ENCODE peak calls at places on chromosomes 12 and 14, in ten cellular contexts. M is transverse colon, P is BE2C, A is H1, R is HCT116, T is thoracic aorta, Y is left ventricle myocardium inferior, F is right atrium auricular region, N is fibroblast of villous mesenchyme, C is A549. I is an unnamed sample.

GRCh38 chr12:63416788-63417187 is 251.5 kb downstream of the DPY19L2 start:
- DNase-seq in M (no peak), P (no peak), C (no peak), A (no peak), T (no peak), N (no peak), Y (no peak), R (no peak), F (no peak), I (no peak)

GRCh38 chr14:71142375-71143038 is 235.2 kb downstream of the PCNX1 start:
- DNase-seq in Y (no peak), P (no peak), A (no peak), T (no peak), R (no peak), M (no peak), F (no peak), C (no peak), N (peak; percentile 86), I (no peak)

GRCh38 chr14:97456958-97457357 is 659.8 kb downstream of the VRK1 start:
- DNase-seq in Y (no peak), C (no peak), A (no peak), T (no peak), F (no peak), M (no peak), N (no peak), R (no peak), P (no peak), I (no peak)

GRCh38 chr12:46921048-46921753 is 95.4 kb upstream of the SLC38A4 start:
- DNase-seq in R (no peak), T (no peak), M (no peak), A (no peak), N (peak; percentile 80), C (peak; percentile 31), F (no peak), Y (no peak), P (no peak), I (no peak)

GRCh38 chr14:68916358-68916757 is 62.7 kb downstream of the ACTN1 start:
- DNase-seq in Y (no peak), A (no peak), R (no peak), T (no peak), M (no peak), C (no peak), P (no peak), N (no peak), F (no peak), I (no peak)

GRCh38 chr12:81128930-81129554 is 51.2 kb downstream of the ACSS3 start:
- DNase-seq in Y (no peak), N (peak; percentile 43), T (no peak), C (peak; percentile 61), M (no peak), A (no peak), F (no peak), P (peak; percentile 47), R (peak; percentile 22), I (peak; percentile 23)

GRCh38 chr12:104177663-104178501 is 37.7 kb upstream of the TXNRD1 start:
- DNase-seq in C (peak; percentile 95), F (peak; percentile 92), N (peak; percentile 100), M (peak; percentile 54), P (peak; percentile 54), A (no peak), T (peak; percentile 62), Y (peak; percentile 71), R (peak; percentile 33), I (peak; percentile 49)

GRCh38 chr12:100234591-100235304 is 32.1 kb downstream of the DEPDC4 start:
- DNase-seq in C (peak; percentile 59), T (no peak), R (peak; percentile 29), A (no peak), P (no peak), M (no peak), N (peak; percentile 66), F (no peak), Y (no peak), I (no peak)

GRCh38 chr12:19967001-19967400 is 401.3 kb upstream of the PDE3A start:
- DNase-seq in R (no peak), M (no peak), N (no peak), Y (no peak), P (no peak), T (no peak), C (peak; percentile 29), A (no peak), F (no peak), I (no peak)

GRCh38 chr12:16349132-16349463 is 1.7 kb downstream of the MGST1 start:
- DNase-seq in N (peak; percentile 95), F (peak; percentile 94), A (no peak), M (peak; percentile 67), C (peak; percentile 92), R (no peak), Y (peak; percentile 66), T (no peak), P (no peak), I (peak; percentile 70)

GRCh38 chr12:7091660-7092228 is 501 bp downstream of the C1R start:
- DNase-seq in A (no peak), M (peak; percentile 22), T (no peak), C (no peak), P (no peak), R (no peak), F (no peak), Y (peak; percentile 67), N (peak; percentile 16), I (peak; percentile 31)

GRCh38 chr12:13146539-13146938 is 43.1 kb upstream of the GSG1 start:
- DNase-seq in N (no peak), M (no peak), Y (peak; percentile 31), T (no peak), C (no peak), P (no peak), F (peak; percentile 84), R (no peak), A (no peak), I (no peak)

GRCh38 chr14:56482306-56482705 is 97.3 kb upstream of the TMEM260 start:
- DNase-seq in N (no peak), Y (no peak), P (peak; percentile 29), C (peak; percentile 41), F (no peak), A (peak; percentile 15), M (no peak), T (no peak), R (peak; percentile 28), I (no peak)

GRCh38 chr14:105952222-105952621 is 425.8 kb downstream of the TMEM121 start:
- DNase-seq in N (no peak), P (no peak), R (no peak), M (no peak), F (no peak), T (no peak), A (no peak), Y (no peak), C (no peak), I (no peak)

GRCh38 chr12:60070541-60070940 is 474.7 kb downstream of the SLC16A7 start:
- DNase-seq in M (no peak), P (no peak), F (no peak), Y (no peak), C (no peak), A (no peak), R (peak; percentile 6), T (no peak), N (no peak), I (no peak)

GRCh38 chr14:94345344-94346072 is 22.4 kb upstream of the SERPINA6 start:
- DNase-seq in A (no peak), M (no peak), P (no peak), Y (no peak), N (peak; percentile 72), F (peak; percentile 56), R (peak; percentile 76), C (peak; percentile 81), T (no peak), I (no peak)

GRCh38 chr12:128109636-128110035 is 157.3 kb upstream of the TMEM132C start:
- DNase-seq in T (no peak), A (no peak), F (no peak), N (no peak), P (no peak), R (no peak), M (no peak), C (no peak), Y (no peak), I (no peak)

GRCh38 chr14:72884386-72884785 is 9.5 kb downstream of the DPF3 start:
- DNase-seq in C (no peak), A (no peak), R (no peak), T (no peak), Y (no peak), F (no peak), M (no peak), P (no peak), N (no peak), I (no peak)

GRCh38 chr14:60722836-60723217 is 1.3 kb downstream of the SIX4 start:
- DNase-seq in A (no peak), N (no peak), C (peak; percentile 7), T (no peak), M (peak; percentile 7), R (no peak), P (no peak), Y (no peak), F (no peak), I (no peak)

GRCh38 chr12:118119449-118119879 is 15.7 kb upstream of the VSIG10 start:
- DNase-seq in A (peak; percentile 76), F (no peak), C (no peak), P (no peak), T (no peak), R (no peak), Y (no peak), M (no peak), N (no peak), I (no peak)
- TF ChIP-seq CTCF in A (peak; percentile 46), F (no peak), C (no peak), P (no peak), T (no peak), R (no peak), Y (no peak), M (no peak), N (no peak), I (no peak)

GRCh38 chr14:35809597-35809996 is 502 bp upstream of the RALGAPA1 start:
- DNase-seq in C (no peak), T (no peak), A (no peak), N (no peak), R (no peak), M (no peak), F (no peak), P (no peak), Y (no peak), I (no peak)
- H3K4me3 ChIP-seq in C (peak overlapping the region; percentile 84), T (peak overlapping the region; percentile 78), A (peak overlapping the region; percentile 87), N (no peak overlapping the region), R (peak overlapping the region; percentile 82), M (peak overlapping the region; percentile 61), F (peak overlapping the region; percentile 78), P (peak overlapping the region; percentile 20), Y (peak overlapping the region; percentile 88), I (no peak overlapping the region)

DNA sequence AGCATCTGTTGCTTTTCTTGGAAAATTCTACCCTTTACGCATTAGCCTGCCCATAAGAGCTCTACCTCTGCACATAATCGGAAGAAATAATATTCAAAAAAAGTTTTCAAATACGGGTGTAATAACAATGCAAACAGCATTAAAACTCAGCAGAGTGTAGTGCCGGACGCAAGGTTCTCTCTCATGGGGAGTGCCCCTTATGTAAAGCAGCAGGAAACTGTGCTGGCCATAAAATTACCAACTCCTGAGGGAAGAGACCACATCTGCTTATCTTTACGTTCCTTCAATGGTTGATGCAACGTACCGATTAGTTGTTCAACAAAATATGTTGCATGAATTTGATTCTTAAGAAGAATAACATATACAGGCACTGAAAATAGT is 118.7 kb upstream of the TMCC3 start:
- DNase-seq in Y (no peak), F (no peak), A (no peak), N (peak; percentile 87), T (no peak), M (peak; percentile 58), P (no peak), C (no peak), R (no peak), I (peak; percentile 52)
- TF ChIP-seq CTCF in Y (no peak), F (no peak), A (no peak), N (no peak), T (no peak), M (no peak), P (no peak), C (no peak), R (no peak), I (no peak)

GRCh38 chr12:18165422-18165871 is 75.5 kb upstream of the RERGL start:
- DNase-seq in P (no peak), N (peak; percentile 34), C (no peak), A (no peak), M (no peak), Y (no peak), T (no peak), R (no peak), F (no peak), I (no peak)
- H3K4me3 ChIP-seq in P (no peak overlapping the region), N (no peak overlapping the region), C (no peak overlapping the region), A (no peak overlapping the region), M (no peak overlapping the region), Y (peak overlapping the region; percentile 22), T (peak overlapping the region; percentile 49), R (no peak overlapping the region), F (no peak overlapping the region), I (no peak overlapping the region)